ENCODE peak calls at places on chromosomes 16 and 17, in four cellular contexts. E is AG08395; O is NCI-H460; G is stimulated activated CD4-positive, alpha-beta T cell treated with anti-CD3 and anti-CD28 coated beads, Interleukin-1b, Interleukin-23, amount 100 ng/mL, for 1 hour. Q is an unnamed sample.

GRCh38 chr16:50238314-50238713 is 28.0 kb upstream of the ADCY7 start:
- DNase-seq in O (no peak), E (no peak), G (no peak), Q (no peak)

GRCh38 chr16:66682271-66682670 is 14.3 kb downstream of the CMTM4 start:
- DNase-seq in E (peak; percentile 51), G (no peak), O (no peak), Q (no peak)

GRCh38 chr17:48869821-48870318 is 22.7 kb upstream of the ATP5MC1 start:
- DNase-seq in E (no peak), O (no peak), G (no peak), Q (no peak)

GRCh38 chr16:66849021-66849420 is 4.8 kb downstream of the CA7 start:
- DNase-seq in G (no peak), O (no peak), E (no peak), Q (no peak)

GRCh38 chr16:11133344-11133921 is 122.6 kb downstream of the SOCS1 start:
- DNase-seq in G (no peak), E (peak; percentile 93), O (peak; percentile 68), Q (no peak)

GRCh38 chr16:60741810-60742209 is 1294.4 kb downstream of the CDH8 start:
- DNase-seq in E (no peak), O (no peak), G (no peak), Q (no peak)

GRCh38 chr16:4477966-4478365 is 1.8 kb downstream of the HMOX2 start:
- DNase-seq in G (no peak), O (no peak), E (peak; percentile 31), Q (no peak)

GRCh38 chr17:64774888-64775600 is 112.9 kb upstream of the SMURF2 start:
- DNase-seq in E (no peak), O (no peak), G (no peak), Q (no peak)

GRCh38 chr17:81393684-81394376 is 1.4 kb upstream of the BAHCC1 start:
- DNase-seq in E (peak; percentile 99), O (peak; percentile 100), G (no peak), Q (peak; percentile 100)

GRCh38 chr17:60163108-60163784 is 13.5 kb downstream of the CA4 start:
- DNase-seq in E (no peak), O (no peak), G (no peak), Q (no peak)

GRCh38 chr16:21950782-21951521 is 2.2 kb upstream of the UQCRC2 start:
- DNase-seq in G (no peak), E (peak; percentile 41), O (peak; percentile 40), Q (no peak)

GRCh38 chr16:165539-166374 is at the start of gene HBM:
- DNase-seq in G (no peak), O (no peak), E (no peak), Q (no peak)

GRCh38 chr16:68086336-68086821 is 1.2 kb downstream of the NFATC3 start:
- DNase-seq in O (no peak), E (peak; percentile 44), G (no peak), Q (no peak)